ENCODE peak calls at places on chromosomes 4 and X, in six cellular contexts. One of them, this sample, is unnamed.

GRCh38 chr4:3516836-3517730 is 15.1 kb downstream of the LRPAP1 start:
- DNase-seq in GM12892: no peak
- DNase-seq in fibroblast of the conjunctiva: no peak
- DNase-seq in choroid plexus epithelial cell: no peak
- DNase-seq in NCI-H146: no peak
- DNase-seq in activated gamma-delta T cell: no peak
- DNase-seq in this sample: peak

GRCh38 chr4:76896731-76897521 is 1.0 kb downstream of the SOWAHB start:
- DNase-seq in fibroblast of the conjunctiva: no peak
- DNase-seq in activated gamma-delta T cell: peak
- DNase-seq in NCI-H146: peak
- DNase-seq in GM12892: peak
- DNase-seq in choroid plexus epithelial cell: peak
- DNase-seq in this sample: peak

GRCh38 chrX:133005038-133005437 is 46.6 kb upstream of the HS6ST2 start:
- DNase-seq in NCI-H146: peak
- DNase-seq in GM12892: no peak
- DNase-seq in activated gamma-delta T cell: no peak
- DNase-seq in fibroblast of the conjunctiva: no peak
- DNase-seq in choroid plexus epithelial cell: peak
- DNase-seq in this sample: peak

GRCh38 chr4:173171987-173172386 is 3.4 kb downstream of the GALNT7 start:
- DNase-seq in fibroblast of the conjunctiva: no peak
- DNase-seq in choroid plexus epithelial cell: no peak
- DNase-seq in activated gamma-delta T cell: no peak
- DNase-seq in GM12892: no peak
- DNase-seq in NCI-H146: no peak
- DNase-seq in this sample: no peak

GRCh38 chrX:6954836-6955235 is 192.7 kb upstream of the STS start:
- DNase-seq in fibroblast of the conjunctiva: no peak
- DNase-seq in choroid plexus epithelial cell: no peak
- DNase-seq in GM12892: no peak
- DNase-seq in activated gamma-delta T cell: no peak
- DNase-seq in NCI-H146: no peak
- DNase-seq in this sample: no peak

GRCh38 chrX:11724122-11725017 is 33.7 kb upstream of the MSL3 start:
- DNase-seq in activated gamma-delta T cell: no peak
- DNase-seq in fibroblast of the conjunctiva: peak
- DNase-seq in GM12892: no peak
- DNase-seq in choroid plexus epithelial cell: peak
- DNase-seq in NCI-H146: no peak
- DNase-seq in this sample: peak

GRCh38 chrX:20685652-20686051 is 418.9 kb upstream of the RPS6KA3 start:
- DNase-seq in GM12892: no peak
- DNase-seq in NCI-H146: no peak
- DNase-seq in choroid plexus epithelial cell: peak
- DNase-seq in fibroblast of the conjunctiva: no peak
- DNase-seq in activated gamma-delta T cell: no peak
- DNase-seq in this sample: no peak

GRCh38 chr4:82372874-82373815 is 646 bp downstream of the HNRNPD start:
- DNase-seq in NCI-H146: peak
- DNase-seq in activated gamma-delta T cell: peak
- DNase-seq in GM12892: peak
- DNase-seq in fibroblast of the conjunctiva: peak
- DNase-seq in choroid plexus epithelial cell: peak
- DNase-seq in this sample: peak